ENCODE peak calls at places on chromosomes 7 and 10, in nine cellular contexts. S is heart left ventricle, Y is PC-9, R is foreskin fibroblast, D is ovary, H is spleen, E is AG10803, V is brain microvascular endothelial cell, U is stomach. J is an unnamed sample.

GRCh38 chr7:157320607-157320979 is 16.2 kb upstream of the DNAJB6 start:
- DNase-seq in S (peak), Y (no peak), R (peak), D (no peak), H (no peak), E (peak), V (no peak), U (no peak), J (no peak)

GRCh38 chr7:47453093-47454056 is 128.5 kb downstream of the TNS3 start:
- DNase-seq in S (peak), Y (peak), R (peak), D (no peak), H (no peak), E (peak), V (peak), U (peak), J (no peak)

GRCh38 chr7:83934118-83934734 is 260.4 kb downstream of the SEMA3A start:
- DNase-seq in S (no peak), Y (no peak), R (no peak), D (no peak), H (no peak), E (peak), V (no peak), U (no peak), J (no peak)

GRCh38 chr10:62166331-62167154 is 102.1 kb downstream of the RTKN2 start:
- DNase-seq in S (no peak), Y (no peak), R (peak), D (no peak), H (no peak), E (peak), V (no peak), U (peak), J (no peak)

GRCh38 chr7:158265743-158266080 is 321.9 kb downstream of the PTPRN2 start:
- DNase-seq in S (no peak), Y (no peak), R (no peak), D (no peak), H (peak), E (no peak), V (no peak), U (no peak), J (no peak)

GRCh38 chr7:26293569-26294308 is 2.1 kb downstream of the SNX10 start:
- DNase-seq in S (no peak), Y (no peak), R (no peak), D (no peak), H (no peak), E (no peak), V (no peak), U (no peak), J (no peak)

GRCh38 chr10:87674963-87675362 is 15.3 kb downstream of the PAPSS2 start:
- DNase-seq in S (no peak), Y (peak), R (peak), D (no peak), H (no peak), E (peak), V (no peak), U (no peak), J (no peak)

GRCh38 chr7:32506266-32507054 is 11.2 kb downstream of the AVL9 start:
- DNase-seq in S (no peak), Y (no peak), R (peak), D (no peak), H (no peak), E (peak), V (peak), U (no peak), J (no peak)

GRCh38 chr7:16223963-16224707 is 197.2 kb downstream of the CRPPA start:
- DNase-seq in S (no peak), Y (no peak), R (no peak), D (no peak), H (no peak), E (no peak), V (no peak), U (no peak), J (no peak)

GRCh38 chr7:2971914-2972530 is 71.6 kb downstream of the CARD11 start:
- DNase-seq in S (no peak), Y (no peak), R (no peak), D (no peak), H (no peak), E (no peak), V (no peak), U (no peak), J (no peak)

GRCh38 chr7:150895809-150896208 is 43.5 kb downstream of the AOC1 start:
- DNase-seq in S (no peak), Y (peak), R (no peak), D (no peak), H (no peak), E (no peak), V (no peak), U (no peak), J (no peak)

GRCh38 chr7:65269150-65269856 is 104.4 kb upstream of the ZNF92 start:
- DNase-seq in S (no peak), Y (no peak), R (peak), D (no peak), H (no peak), E (no peak), V (peak), U (no peak), J (peak)

GRCh38 chr10:28410420-28411135 is 107.7 kb upstream of the MPP7 start:
- DNase-seq in S (no peak), Y (no peak), R (no peak), D (no peak), H (no peak), E (no peak), V (no peak), U (no peak), J (no peak)
- TF ChIP-seq CTCF in S (no peak), Y (no peak), R (peak), D (no peak), H (no peak), E (no peak), V (peak), U (no peak), J (no peak)

DNA sequence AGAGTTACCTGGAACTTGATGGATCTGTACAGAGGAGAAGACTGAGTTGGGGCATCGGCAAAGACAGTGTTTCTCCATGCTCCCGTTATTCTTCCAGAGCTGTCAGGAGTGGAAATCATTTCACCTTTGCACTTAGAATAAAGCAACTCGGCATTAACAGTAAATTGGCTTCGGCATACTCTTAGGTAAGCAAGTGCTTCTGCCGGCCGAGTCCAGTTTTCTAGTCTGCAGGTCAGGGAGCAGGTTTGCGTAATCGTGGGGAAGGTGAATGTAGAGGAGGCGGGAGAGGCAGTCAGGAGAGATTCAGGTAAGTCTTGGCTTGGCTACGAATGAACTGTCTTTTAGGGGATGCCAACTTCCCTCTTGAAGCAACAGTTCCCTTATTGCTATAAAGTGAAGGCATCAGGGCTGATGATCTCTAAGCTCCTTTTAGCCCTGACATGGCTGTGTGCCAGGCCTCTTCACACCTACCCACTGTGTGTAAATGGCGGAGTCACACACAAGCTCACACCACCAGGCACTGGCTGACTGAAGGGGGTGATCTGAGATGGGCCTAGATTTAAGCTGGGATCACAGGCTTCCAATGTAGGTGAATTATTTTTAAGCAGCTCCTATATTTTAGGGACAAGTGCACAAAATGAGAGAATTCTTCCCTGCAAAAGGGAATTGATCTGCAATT is 127.1 kb downstream of the GATA3 start:
- DNase-seq in S (no peak), Y (no peak), R (no peak), D (no peak), H (no peak), E (no peak), V (no peak), U (no peak), J (peak)
- TF ChIP-seq CTCF in S (no peak), Y (no peak), R (no peak), D (no peak), H (no peak), E (no peak), V (no peak), U (no peak), J (no peak)

DNA sequence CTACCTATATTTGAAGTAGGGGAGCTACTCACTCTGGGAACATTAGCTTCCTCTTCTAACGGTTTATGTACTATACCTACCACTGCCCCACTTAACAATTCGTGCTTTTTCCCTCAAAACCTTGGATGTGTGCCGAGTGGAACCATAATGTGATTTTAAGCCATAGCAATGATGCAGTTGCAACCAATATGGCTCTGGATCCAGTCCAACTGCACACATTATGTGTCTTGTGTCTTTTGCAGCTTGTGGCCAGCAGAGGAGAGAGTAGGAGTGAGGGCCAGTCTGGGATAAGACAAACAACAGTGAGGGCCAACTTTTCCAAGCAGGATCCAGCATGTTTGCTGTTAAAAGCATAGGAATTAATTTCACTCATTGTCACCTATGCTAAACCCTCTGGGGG is 170.7 kb downstream of the GATA3 start:
- DNase-seq in S (no peak), Y (no peak), R (no peak), D (no peak), H (no peak), E (no peak), V (no peak), U (no peak), J (no peak)
- TF ChIP-seq CTCF in S (no peak), Y (no peak), R (no peak), D (no peak), H (no peak), E (no peak), V (no peak), U (no peak), J (no peak)

GRCh38 chr10:128475686-128476410 is 349.6 kb upstream of the MKI67 start:
- DNase-seq in S (no peak), Y (no peak), R (no peak), D (no peak), H (no peak), E (no peak), V (no peak), U (no peak), J (no peak)

GRCh38 chr10:128474571-128474970 is 348.3 kb upstream of the MKI67 start:
- DNase-seq in S (no peak), Y (no peak), R (no peak), D (no peak), H (no peak), E (no peak), V (no peak), U (no peak), J (no peak)

GRCh38 chr10:128472196-128472595 is 346.0 kb upstream of the MKI67 start:
- DNase-seq in S (no peak), Y (no peak), R (no peak), D (no peak), H (peak), E (no peak), V (no peak), U (no peak), J (no peak)

GRCh38 chr10:128471151-128471550 is 344.9 kb upstream of the MKI67 start:
- DNase-seq in S (no peak), Y (no peak), R (no peak), D (no peak), H (peak), E (no peak), V (no peak), U (no peak), J (no peak)

GRCh38 chr10:128473396-128473795 is 347.2 kb upstream of the MKI67 start:
- DNase-seq in S (no peak), Y (no peak), R (no peak), D (no peak), H (peak), E (no peak), V (no peak), U (no peak), J (no peak)
- TF ChIP-seq CTCF in S (no peak), Y (no peak), R (no peak), D (no peak), H (no peak), E (no peak), V (no peak), U (no peak), J (no peak)

J was measured in Calu3.